ENCODE peak calls at places on chromosomes 6 and 20, in four cellular contexts. One of them, this sample, is unnamed.

GRCh38 chr20:54221996-54222890 is 14.4 kb downstream of the PFDN4 start:
- DNase-seq in K562: no peak
- DNase-seq in GM12878: no peak
- DNase-seq in HL-60: no peak
- DNase-seq in this sample: no peak

GRCh38 chr20:31788578-31788977 is 30.6 kb upstream of the MYLK2 start:
- DNase-seq in K562: no peak
- DNase-seq in GM12878: no peak
- DNase-seq in HL-60: no peak
- DNase-seq in this sample: no peak

GRCh38 chr6:128474933-128475332 is 45.5 kb downstream of the PTPRK start:
- DNase-seq in K562: no peak
- DNase-seq in GM12878: no peak
- DNase-seq in HL-60: no peak
- DNase-seq in this sample: no peak

GRCh38 chr6:56292505-56293181 is 45.3 kb upstream of the COL21A1 start:
- DNase-seq in K562: no peak
- DNase-seq in GM12878: no peak
- DNase-seq in HL-60: no peak
- DNase-seq in this sample: no peak

GRCh38 chr20:20711413-20711812 is 1.0 kb downstream of the RALGAPA2 start:
- DNase-seq in K562: no peak
- DNase-seq in GM12878: no peak
- DNase-seq in HL-60: no peak
- DNase-seq in this sample: no peak

GRCh38 chr6:148068391-148068790 is 274.2 kb upstream of the SASH1 start:
- DNase-seq in K562: no peak
- DNase-seq in GM12878: no peak
- DNase-seq in HL-60: no peak
- DNase-seq in this sample: no peak

GRCh38 chr20:37941332-37941731 is 38.4 kb downstream of the VSTM2L start:
- DNase-seq in K562: peak
- DNase-seq in GM12878: no peak
- DNase-seq in HL-60: no peak
- DNase-seq in this sample: no peak

GRCh38 chr6:17278289-17279061 is 2.7 kb upstream of the RBM24 start:
- DNase-seq in K562: no peak
- DNase-seq in GM12878: no peak
- DNase-seq in HL-60: no peak
- DNase-seq in this sample: no peak

GRCh38 chr6:154039231-154039842 is at the start of gene OPRM1:
- DNase-seq in K562: peak
- DNase-seq in GM12878: no peak
- DNase-seq in HL-60: no peak
- DNase-seq in this sample: no peak

GRCh38 chr6:144343736-144344428 is 58.7 kb downstream of the UTRN start:
- DNase-seq in K562: no peak
- DNase-seq in GM12878: peak
- DNase-seq in HL-60: no peak
- DNase-seq in this sample: no peak

GRCh38 chr6:73309784-73310502 is 44.1 kb downstream of the DPPA5 start:
- DNase-seq in K562: peak
- DNase-seq in GM12878: no peak
- DNase-seq in HL-60: no peak
- DNase-seq in this sample: peak

GRCh38 chr20:33663161-33664084 is 1.3 kb downstream of the C20orf144 start:
- DNase-seq in K562: peak
- DNase-seq in GM12878: no peak
- DNase-seq in HL-60: peak
- DNase-seq in this sample: peak

GRCh38 chr20:10982692-10983091 is 308.9 kb upstream of the JAG1 start:
- DNase-seq in K562: no peak
- DNase-seq in GM12878: no peak
- DNase-seq in HL-60: no peak
- DNase-seq in this sample: no peak

GRCh38 chr6:125528614-125529013 is 220.8 kb upstream of the HEY2 start:
- DNase-seq in K562: no peak
- DNase-seq in GM12878: no peak
- DNase-seq in HL-60: no peak
- DNase-seq in this sample: no peak
- TF ChIP-seq SPI1 in K562: no peak
- TF ChIP-seq SPI1 in GM12878: no peak
- TF ChIP-seq SPI1 in HL-60: no peak
- TF ChIP-seq SPI1 in this sample: no peak

GRCh38 chr6:31308050-31308844 is 36.4 kb upstream of the HLA-C start:
- DNase-seq in K562: peak
- DNase-seq in GM12878: no peak
- DNase-seq in HL-60: no peak
- DNase-seq in this sample: peak
- TF ChIP-seq SPI1 in K562: no peak
- TF ChIP-seq SPI1 in GM12878: no peak
- TF ChIP-seq SPI1 in HL-60: no peak
- TF ChIP-seq SPI1 in this sample: no peak

DNA sequence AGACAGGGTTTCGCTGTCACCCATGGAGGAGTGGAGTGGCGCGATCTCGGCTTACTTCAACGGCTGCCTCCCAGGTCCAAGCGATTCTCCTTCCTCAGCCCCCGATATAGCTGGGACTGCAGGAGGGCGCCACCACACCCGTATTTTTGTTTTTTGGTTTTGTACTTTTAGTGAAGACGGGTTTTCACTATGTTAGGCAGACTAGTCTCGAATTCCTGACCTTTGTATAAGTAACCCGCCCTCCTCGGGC is 115.4 kb upstream of the BTN3A2 start:
- DNase-seq in K562: no peak
- DNase-seq in GM12878: peak
- DNase-seq in HL-60: no peak
- DNase-seq in this sample: no peak
- TF ChIP-seq SPI1 in K562: no peak
- TF ChIP-seq SPI1 in GM12878: no peak
- TF ChIP-seq SPI1 in HL-60: no peak
- TF ChIP-seq SPI1 in this sample: no peak

DNA sequence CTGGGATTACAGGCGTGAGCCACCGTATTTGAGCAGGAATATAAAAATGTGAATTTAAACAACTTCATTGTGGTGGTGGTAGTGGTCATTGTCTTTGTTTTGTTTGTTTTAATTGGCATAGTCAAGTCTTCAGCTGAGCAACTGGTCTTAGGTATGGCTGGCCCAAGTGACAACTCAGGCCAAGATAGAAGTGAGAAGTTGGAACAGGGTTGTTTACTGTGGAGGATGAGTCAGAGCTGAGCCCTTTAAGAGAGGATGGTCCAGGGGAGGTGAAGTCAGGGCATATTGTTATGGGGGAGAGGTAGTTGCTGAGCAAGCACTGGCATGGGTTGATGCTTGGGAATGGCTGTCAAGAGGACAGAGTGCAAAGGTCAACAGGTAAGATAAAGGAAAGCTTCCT is 308.2 kb downstream of the FARS2 start:
- DNase-seq in K562: no peak
- DNase-seq in GM12878: no peak
- DNase-seq in HL-60: no peak
- DNase-seq in this sample: no peak
- TF ChIP-seq SPI1 in K562: no peak
- TF ChIP-seq SPI1 in GM12878: no peak
- TF ChIP-seq SPI1 in HL-60: no peak
- TF ChIP-seq SPI1 in this sample: no peak